ENCODE peak calls at places on chromosomes 16 and 17, in six cellular contexts. H is psoas muscle; J is body of pancreas; X is lung; V is CD4-positive, CD25-positive, alpha-beta regulatory T cell; S is right atrium auricular region. K is an unnamed sample. For H3K4me1, the result is how much of the 10 kb centered on the place peaks cover.

GRCh38 chr16:23071202-23072083 is 77.8 kb downstream of the USP31 start:
- DNase-seq in H (peak), J (no peak), X (no peak), V (no peak), S (no peak), K (no peak)

GRCh38 chr17:40355123-40355803 is 9.3 kb downstream of the GJD3 start:
- DNase-seq in H (peak), J (peak), X (peak), V (peak), S (peak), K (peak)

GRCh38 chr17:70297397-70297796 is 128.1 kb downstream of the KCNJ2 start:
- DNase-seq in H (no peak), J (no peak), X (no peak), V (no peak), S (no peak), K (no peak)

GRCh38 chr17:17495448-17496188 is 577 bp downstream of the RASD1 start:
- DNase-seq in H (peak), J (no peak), X (peak), V (peak), S (peak), K (peak)

GRCh38 chr17:17906418-17907215 is 65.6 kb downstream of the TOM1L2 start:
- DNase-seq in H (no peak), J (no peak), X (no peak), V (no peak), S (no peak), K (no peak)

GRCh38 chr16:55502801-55503366 is 6.0 kb upstream of the LPCAT2 start:
- DNase-seq in H (peak), J (peak), X (peak), V (no peak), S (peak), K (peak)

GRCh38 chr17:35763767-35764122 is 3.1 kb downstream of the C17orf50 start:
- DNase-seq in H (no peak), J (no peak), X (no peak), V (no peak), S (no peak), K (no peak)

GRCh38 chr16:28193530-28194423 is 18.0 kb downstream of the XPO6 start:
- DNase-seq in H (peak), J (no peak), X (no peak), V (peak), S (no peak), K (peak)

GRCh38 chr17:72152392-72152727 is 31.5 kb downstream of the SOX9 start:
- DNase-seq in H (no peak), J (no peak), X (no peak), V (no peak), S (peak), K (no peak)

GRCh38 chr16:6428861-6429260 is 903.8 kb upstream of the RBFOX1 start:
- DNase-seq in H (no peak), J (no peak), X (no peak), V (no peak), S (no peak), K (peak)

GRCh38 chr17:15442316-15443185 is 24.9 kb downstream of the CDRT4 start:
- DNase-seq in H (no peak), J (no peak), X (no peak), V (no peak), S (no peak), K (no peak)

GRCh38 chr17:39709319-39709997 is 9.6 kb downstream of the ERBB2 start:
- DNase-seq in H (no peak), J (no peak), X (no peak), V (no peak), S (no peak), K (no peak)

GRCh38 chr17:49508061-49508865 is 13.2 kb downstream of the NGFR start:
- DNase-seq in H (no peak), J (no peak), X (no peak), V (no peak), S (no peak), K (no peak)

GRCh38 chr16:52997922-52998321 is 54.8 kb downstream of the CHD9NB start:
- DNase-seq in H (no peak), J (no peak), X (no peak), V (no peak), S (no peak), K (no peak)

GRCh38 chr16:24523569-24523968 is 15.8 kb upstream of the RBBP6 start:
- DNase-seq in H (no peak), J (no peak), X (no peak), V (no peak), S (no peak), K (no peak)

GRCh38 chr17:273994-274832 is 78.4 kb downstream of the RPH3AL start:
- DNase-seq in H (no peak), J (no peak), X (no peak), V (no peak), S (no peak), K (no peak)

GRCh38 chr17:9298135-9298534 is 276.8 kb downstream of the NTN1 start:
- DNase-seq in H (no peak), J (no peak), X (no peak), V (no peak), S (no peak), K (peak)
- H3K4me1 ChIP-seq in H (under half), J (under half), X (under half), V (under half), S (under half), K (under half)

GRCh38 chr16:84535408-84535807 is 30.9 kb upstream of the MEAK7 start:
- DNase-seq in H (no peak), J (no peak), X (no peak), V (no peak), S (no peak), K (no peak)
- H3K4me1 ChIP-seq in H (under half), J (under half), X (under half), V (under half), S (under half), K (under half)

GRCh38 chr17:29158096-29158495 is 22.1 kb downstream of the MYO18A start:
- DNase-seq in H (no peak), J (peak), X (no peak), V (no peak), S (no peak), K (peak)
- H3K4me1 ChIP-seq in H (under half), J (half or more), X (under half), V (under half), S (under half), K (under half)

GRCh38 chr16:85460252-85460982 is 152.7 kb upstream of the GSE1 start:
- DNase-seq in H (no peak), J (no peak), X (no peak), V (no peak), S (no peak), K (no peak)

GRCh38 chr16:85459529-85460251 is 153.4 kb upstream of the GSE1 start:
- DNase-seq in H (peak), J (peak), X (no peak), V (no peak), S (peak), K (no peak)

GRCh38 chr16:85460983-85461813 is 151.9 kb upstream of the GSE1 start:
- DNase-seq in H (peak), J (peak), X (peak), V (no peak), S (no peak), K (no peak)

GRCh38 chr16:85457366-85457765 is 155.8 kb upstream of the GSE1 start:
- DNase-seq in H (no peak), J (no peak), X (no peak), V (no peak), S (no peak), K (no peak)

GRCh38 chr16:85458952-85459351 is 154.2 kb upstream of the GSE1 start:
- DNase-seq in H (no peak), J (peak), X (no peak), V (no peak), S (no peak), K (no peak)
- H3K4me1 ChIP-seq in H (under half), J (half or more), X (under half), V (under half), S (under half), K (under half)

K was measured in small intestine.